ENCODE peak calls at places on chromosomes 1 and 21, in ten cellular contexts. One of them, this sample, is unnamed.

GRCh38 chr1:90114521-90115141 is 119.7 kb downstream of the ZNF326 start:
- DNase-seq in tibial artery: no peak
- DNase-seq in HFFc6: peak
- DNase-seq in Panc1: peak
- DNase-seq in cardiac fibroblast: peak
- DNase-seq in lower lobe of right lung: no peak
- DNase-seq in cardiac muscle cell: peak
- DNase-seq in GM10248: peak
- DNase-seq in mucosa of descending colon: no peak
- DNase-seq in BJ: peak
- DNase-seq in this sample: peak

GRCh38 chr21:42997053-42997452 is 22.7 kb downstream of the PKNOX1 start:
- DNase-seq in tibial artery: peak
- DNase-seq in HFFc6: peak
- DNase-seq in Panc1: no peak
- DNase-seq in cardiac fibroblast: peak
- DNase-seq in lower lobe of right lung: no peak
- DNase-seq in cardiac muscle cell: no peak
- DNase-seq in GM10248: no peak
- DNase-seq in mucosa of descending colon: no peak
- DNase-seq in BJ: peak
- DNase-seq in this sample: peak

GRCh38 chr1:30039354-30040080 is 683.9 kb downstream of the MATN1 start:
- DNase-seq in tibial artery: no peak
- DNase-seq in HFFc6: no peak
- DNase-seq in Panc1: no peak
- DNase-seq in cardiac fibroblast: no peak
- DNase-seq in lower lobe of right lung: no peak
- DNase-seq in cardiac muscle cell: no peak
- DNase-seq in GM10248: no peak
- DNase-seq in mucosa of descending colon: no peak
- DNase-seq in BJ: no peak
- DNase-seq in this sample: peak

GRCh38 chr21:29209696-29210095 is 79.3 kb downstream of the MAP3K7CL start:
- DNase-seq in tibial artery: no peak
- DNase-seq in HFFc6: no peak
- DNase-seq in Panc1: no peak
- DNase-seq in cardiac fibroblast: peak
- DNase-seq in lower lobe of right lung: no peak
- DNase-seq in cardiac muscle cell: no peak
- DNase-seq in GM10248: no peak
- DNase-seq in mucosa of descending colon: no peak
- DNase-seq in BJ: no peak
- DNase-seq in this sample: no peak

GRCh38 chr1:200751717-200752116 is 13.0 kb downstream of the CAMSAP2 start:
- DNase-seq in tibial artery: no peak
- DNase-seq in HFFc6: no peak
- DNase-seq in Panc1: no peak
- DNase-seq in cardiac fibroblast: no peak
- DNase-seq in lower lobe of right lung: no peak
- DNase-seq in cardiac muscle cell: no peak
- DNase-seq in GM10248: no peak
- DNase-seq in mucosa of descending colon: no peak
- DNase-seq in BJ: no peak
- DNase-seq in this sample: no peak

GRCh38 chr1:175278729-175279128 is 86.2 kb upstream of the KIAA0040 start:
- DNase-seq in tibial artery: no peak
- DNase-seq in HFFc6: no peak
- DNase-seq in Panc1: no peak
- DNase-seq in cardiac fibroblast: no peak
- DNase-seq in lower lobe of right lung: no peak
- DNase-seq in cardiac muscle cell: no peak
- DNase-seq in GM10248: no peak
- DNase-seq in mucosa of descending colon: no peak
- DNase-seq in BJ: no peak
- DNase-seq in this sample: no peak

GRCh38 chr1:108719654-108720435 is 7.1 kb downstream of the FNDC7 start:
- DNase-seq in tibial artery: no peak
- DNase-seq in HFFc6: peak
- DNase-seq in Panc1: peak
- DNase-seq in cardiac fibroblast: peak
- DNase-seq in lower lobe of right lung: no peak
- DNase-seq in cardiac muscle cell: no peak
- DNase-seq in GM10248: no peak
- DNase-seq in mucosa of descending colon: no peak
- DNase-seq in BJ: peak
- DNase-seq in this sample: peak

GRCh38 chr1:34188418-34188817 is 11.7 kb downstream of the C1orf94 start:
- DNase-seq in tibial artery: no peak
- DNase-seq in HFFc6: no peak
- DNase-seq in Panc1: no peak
- DNase-seq in cardiac fibroblast: no peak
- DNase-seq in lower lobe of right lung: no peak
- DNase-seq in cardiac muscle cell: no peak
- DNase-seq in GM10248: no peak
- DNase-seq in mucosa of descending colon: no peak
- DNase-seq in BJ: no peak
- DNase-seq in this sample: no peak

GRCh38 chr1:43505077-43505780 is 25.5 kb upstream of the PTPRF start:
- DNase-seq in tibial artery: no peak
- DNase-seq in HFFc6: no peak
- DNase-seq in Panc1: no peak
- DNase-seq in cardiac fibroblast: no peak
- DNase-seq in lower lobe of right lung: no peak
- DNase-seq in cardiac muscle cell: no peak
- DNase-seq in GM10248: no peak
- DNase-seq in mucosa of descending colon: no peak
- DNase-seq in BJ: no peak
- DNase-seq in this sample: peak

GRCh38 chr1:51295926-51296325 is 34.4 kb downstream of the TTC39A start:
- DNase-seq in tibial artery: no peak
- DNase-seq in HFFc6: no peak
- DNase-seq in Panc1: no peak
- DNase-seq in cardiac fibroblast: no peak
- DNase-seq in lower lobe of right lung: no peak
- DNase-seq in cardiac muscle cell: no peak
- DNase-seq in GM10248: no peak
- DNase-seq in mucosa of descending colon: no peak
- DNase-seq in BJ: no peak
- DNase-seq in this sample: no peak

GRCh38 chr1:205271277-205271676 is 43.5 kb downstream of the TMCC2 start:
- DNase-seq in tibial artery: no peak
- DNase-seq in HFFc6: no peak
- DNase-seq in Panc1: no peak
- DNase-seq in cardiac fibroblast: peak
- DNase-seq in lower lobe of right lung: no peak
- DNase-seq in cardiac muscle cell: no peak
- DNase-seq in GM10248: no peak
- DNase-seq in mucosa of descending colon: peak
- DNase-seq in BJ: no peak
- DNase-seq in this sample: no peak
- TF ChIP-seq CTCF in tibial artery: no peak
- TF ChIP-seq CTCF in HFFc6: peak
- TF ChIP-seq CTCF in Panc1: no peak
- TF ChIP-seq CTCF in cardiac fibroblast: peak
- TF ChIP-seq CTCF in lower lobe of right lung: peak
- TF ChIP-seq CTCF in cardiac muscle cell: peak
- TF ChIP-seq CTCF in GM10248: no peak
- TF ChIP-seq CTCF in mucosa of descending colon: no peak
- TF ChIP-seq CTCF in BJ: peak
- TF ChIP-seq CTCF in this sample: no peak

DNA sequence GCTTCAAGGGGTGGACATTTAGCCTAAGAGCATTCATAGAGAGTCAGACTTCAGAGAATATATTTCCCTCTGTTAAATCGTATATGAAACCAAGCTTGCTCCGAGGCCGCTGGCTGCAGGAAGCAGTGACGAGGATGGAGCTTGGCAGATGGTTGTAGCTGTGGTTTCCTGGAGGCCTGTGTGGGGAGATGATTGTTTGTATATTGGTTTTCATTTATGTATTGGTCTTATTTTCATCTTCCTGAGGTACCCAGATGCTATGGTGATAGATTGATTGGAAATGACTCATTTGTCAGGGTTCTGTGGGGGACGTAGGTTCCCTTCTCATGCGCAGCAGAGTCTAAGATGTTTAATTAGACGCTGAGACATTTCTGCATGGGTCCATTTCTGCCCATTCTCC is 26.1 kb downstream of the MAN1C1 start:
- DNase-seq in tibial artery: no peak
- DNase-seq in HFFc6: no peak
- DNase-seq in Panc1: no peak
- DNase-seq in cardiac fibroblast: peak
- DNase-seq in lower lobe of right lung: no peak
- DNase-seq in cardiac muscle cell: no peak
- DNase-seq in GM10248: peak
- DNase-seq in mucosa of descending colon: no peak
- DNase-seq in BJ: no peak
- DNase-seq in this sample: no peak
- TF ChIP-seq CTCF in tibial artery: no peak
- TF ChIP-seq CTCF in HFFc6: no peak
- TF ChIP-seq CTCF in Panc1: no peak
- TF ChIP-seq CTCF in cardiac fibroblast: no peak
- TF ChIP-seq CTCF in lower lobe of right lung: no peak
- TF ChIP-seq CTCF in cardiac muscle cell: no peak
- TF ChIP-seq CTCF in GM10248: no peak
- TF ChIP-seq CTCF in mucosa of descending colon: no peak
- TF ChIP-seq CTCF in BJ: no peak
- TF ChIP-seq CTCF in this sample: no peak

DNA sequence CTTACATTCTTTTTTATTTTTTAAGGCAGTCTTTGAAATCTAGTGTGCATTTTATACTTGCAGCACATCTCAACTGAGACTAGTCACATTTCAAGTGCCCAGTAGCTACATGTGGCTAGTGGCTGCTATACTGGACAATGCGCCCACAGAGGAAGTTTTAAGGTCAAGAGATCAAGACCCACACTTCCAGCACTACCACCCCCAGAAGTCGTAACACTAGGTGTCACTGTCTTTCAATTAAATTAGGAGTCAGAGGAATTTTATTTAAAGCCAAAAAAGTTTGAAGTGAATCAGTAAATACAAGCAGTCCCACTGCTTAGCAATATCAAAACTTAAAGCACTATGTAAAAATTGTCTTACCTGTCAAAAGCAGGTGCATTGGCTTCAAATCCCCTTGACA is 39.9 kb downstream of the SYNJ1 start:
- DNase-seq in tibial artery: no peak
- DNase-seq in HFFc6: no peak
- DNase-seq in Panc1: no peak
- DNase-seq in cardiac fibroblast: no peak
- DNase-seq in lower lobe of right lung: no peak
- DNase-seq in cardiac muscle cell: no peak
- DNase-seq in GM10248: no peak
- DNase-seq in mucosa of descending colon: no peak
- DNase-seq in BJ: no peak
- DNase-seq in this sample: no peak
- TF ChIP-seq CTCF in tibial artery: no peak
- TF ChIP-seq CTCF in HFFc6: no peak
- TF ChIP-seq CTCF in Panc1: peak
- TF ChIP-seq CTCF in cardiac fibroblast: no peak
- TF ChIP-seq CTCF in lower lobe of right lung: no peak
- TF ChIP-seq CTCF in cardiac muscle cell: no peak
- TF ChIP-seq CTCF in GM10248: peak
- TF ChIP-seq CTCF in mucosa of descending colon: no peak
- TF ChIP-seq CTCF in BJ: no peak
- TF ChIP-seq CTCF in this sample: no peak

DNA sequence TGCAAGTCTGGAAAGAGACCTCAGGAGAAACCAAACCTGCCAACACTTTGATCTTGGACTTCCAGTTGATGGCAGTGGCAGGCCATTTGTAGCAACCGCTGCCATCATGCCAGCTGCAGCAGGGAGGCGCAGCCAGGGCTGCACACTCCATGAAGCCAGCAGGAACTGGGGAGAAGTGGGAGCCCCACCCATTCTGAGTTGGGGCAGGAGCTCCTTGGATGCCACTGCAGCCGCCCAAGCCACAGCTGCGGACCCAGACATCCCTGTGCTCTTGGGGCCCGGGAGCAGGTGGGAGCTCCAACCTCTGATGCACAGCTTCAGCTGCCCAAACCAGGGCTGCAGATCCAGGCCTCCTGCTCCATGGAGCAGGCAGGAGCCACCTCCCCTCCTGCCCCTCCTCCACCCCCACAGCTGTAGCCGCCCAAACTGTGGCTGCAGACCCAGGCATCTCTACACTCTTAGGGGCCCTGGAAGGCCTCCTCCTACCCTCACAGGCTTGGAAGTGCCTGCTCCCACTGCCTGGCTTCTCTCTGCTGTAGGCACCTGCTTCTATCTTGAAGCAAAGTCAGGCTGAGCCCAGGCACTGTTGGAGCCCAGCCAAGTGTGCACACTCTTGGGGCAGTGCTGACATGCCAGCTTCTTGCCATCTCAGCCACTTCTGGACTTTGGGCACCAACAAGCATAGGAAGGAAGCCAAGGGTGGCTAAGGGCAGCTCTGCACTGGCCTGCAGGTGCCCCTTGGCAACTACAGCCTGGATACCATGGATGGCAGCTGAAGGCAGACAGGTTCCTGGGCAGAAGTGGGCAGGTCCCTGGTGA is 20.0 kb upstream of the DISP1 start:
- DNase-seq in tibial artery: no peak
- DNase-seq in HFFc6: peak
- DNase-seq in Panc1: no peak
- DNase-seq in cardiac fibroblast: no peak
- DNase-seq in lower lobe of right lung: no peak
- DNase-seq in cardiac muscle cell: no peak
- DNase-seq in GM10248: no peak
- DNase-seq in mucosa of descending colon: no peak
- DNase-seq in BJ: no peak
- DNase-seq in this sample: no peak
- TF ChIP-seq CTCF in tibial artery: no peak
- TF ChIP-seq CTCF in HFFc6: peak
- TF ChIP-seq CTCF in Panc1: peak
- TF ChIP-seq CTCF in cardiac fibroblast: peak
- TF ChIP-seq CTCF in lower lobe of right lung: no peak
- TF ChIP-seq CTCF in cardiac muscle cell: no peak
- TF ChIP-seq CTCF in GM10248: no peak
- TF ChIP-seq CTCF in mucosa of descending colon: no peak
- TF ChIP-seq CTCF in BJ: peak
- TF ChIP-seq CTCF in this sample: peak

DNA sequence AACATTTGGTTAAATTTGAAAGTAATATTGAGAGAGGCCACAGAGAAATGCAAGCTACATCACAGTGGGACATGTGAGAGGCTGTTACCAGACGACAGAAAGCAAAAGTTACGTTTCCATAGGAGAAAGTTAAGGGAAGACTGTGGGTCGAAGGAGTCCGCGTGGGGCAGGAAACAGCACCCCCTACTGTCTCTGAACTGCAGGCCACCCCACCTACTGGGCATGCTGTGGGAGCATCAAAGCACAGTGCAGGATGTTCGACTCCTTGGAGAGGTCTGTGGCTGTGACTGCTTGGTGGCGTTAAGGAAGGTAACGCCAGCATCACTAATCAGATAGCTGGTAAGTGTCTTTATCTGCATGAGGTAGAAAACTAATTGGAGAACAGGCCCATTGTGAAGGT is 123.9 kb downstream of the PTBP2 start:
- DNase-seq in tibial artery: no peak
- DNase-seq in HFFc6: no peak
- DNase-seq in Panc1: peak
- DNase-seq in cardiac fibroblast: peak
- DNase-seq in lower lobe of right lung: no peak
- DNase-seq in cardiac muscle cell: peak
- DNase-seq in GM10248: peak
- DNase-seq in mucosa of descending colon: no peak
- DNase-seq in BJ: no peak
- DNase-seq in this sample: peak
- TF ChIP-seq CTCF in tibial artery: peak
- TF ChIP-seq CTCF in HFFc6: peak
- TF ChIP-seq CTCF in Panc1: peak
- TF ChIP-seq CTCF in cardiac fibroblast: peak
- TF ChIP-seq CTCF in lower lobe of right lung: peak
- TF ChIP-seq CTCF in cardiac muscle cell: peak
- TF ChIP-seq CTCF in GM10248: peak
- TF ChIP-seq CTCF in mucosa of descending colon: peak
- TF ChIP-seq CTCF in BJ: peak
- TF ChIP-seq CTCF in this sample: peak